ENCODE peak calls at places on chromosomes 13 and 19, in five cellular contexts. X is body of pancreas, F is AG09309, K is fibroblast of mammary gland, S is heart right ventricle. W is an unnamed sample.

GRCh38 chr13:66305960-66306617 is 924.0 kb downstream of the PCDH9 start:
- DNase-seq in S (no peak), K (no peak), F (no peak), X (no peak), W (no peak)

GRCh38 chr13:106534844-106535551 is 464 bp downstream of the EFNB2 start:
- DNase-seq in F (no peak), K (peak), X (peak), S (peak), W (no peak)

GRCh38 chr19:38264486-38265212 is at the start of gene SPINT2:
- DNase-seq in K (no peak), F (no peak), S (peak), X (peak), W (no peak)

GRCh38 chr19:55620410-55620809 is 4.0 kb downstream of the ZNF784 start:
- DNase-seq in F (no peak), S (no peak), X (no peak), K (no peak), W (no peak)

GRCh38 chr19:5696196-5697021 is 6.3 kb downstream of the RPL36 start:
- DNase-seq in F (no peak), S (no peak), K (no peak), X (no peak), W (no peak)

GRCh38 chr13:113897161-113897560 is 33.3 kb upstream of the GAS6 start:
- DNase-seq in K (peak), F (peak), X (no peak), S (no peak), W (peak)

GRCh38 chr19:16216744-16217670 is 19.3 kb downstream of the AP1M1 start:
- DNase-seq in S (no peak), X (no peak), K (no peak), F (no peak), W (no peak)

GRCh38 chr19:7288131-7288530 is 6.1 kb downstream of the INSR start:
- DNase-seq in F (no peak), S (no peak), X (no peak), K (no peak), W (no peak)

GRCh38 chr13:107545946-107546502 is 669.3 kb downstream of the LIG4 start:
- DNase-seq in F (no peak), K (no peak), S (no peak), X (no peak), W (no peak)

GRCh38 chr19:3323704-3324103 is 42.7 kb upstream of the NFIC start:
- DNase-seq in K (no peak), X (no peak), F (no peak), S (no peak), W (no peak)

GRCh38 chr19:46600393-46601317 is 475 bp upstream of the CALM3 start:
- DNase-seq in K (peak), S (peak), F (peak), X (peak), W (peak)

GRCh38 chr19:43486412-43486811 is 18.1 kb downstream of the PHLDB3 start:
- DNase-seq in F (no peak), K (no peak), X (no peak), S (no peak), W (no peak)

GRCh38 chr19:54011507-54012211 is 20.2 kb downstream of the CACNG6 start:
- DNase-seq in X (no peak), K (no peak), S (no peak), F (no peak), W (no peak)

GRCh38 chr19:9597027-9597426 is 12.7 kb upstream of the ZNF121 start:
- DNase-seq in S (no peak), K (peak), F (peak), X (no peak), W (peak)

GRCh38 chr19:28961772-28962500 is 251.0 kb downstream of the UQCRFS1 start:
- DNase-seq in S (no peak), X (no peak), F (peak), K (peak), W (peak)

GRCh38 chr19:39416626-39417120 is 4.2 kb downstream of the PLEKHG2 start:
- DNase-seq in S (no peak), F (no peak), K (no peak), X (no peak), W (no peak)

GRCh38 chr13:62626771-62627170 is 1211.1 kb upstream of the PCDH20 start:
- DNase-seq in S (no peak), F (no peak), X (no peak), K (no peak), W (no peak)

GRCh38 chr13:77733674-77734073 is 36.2 kb downstream of the SLAIN1 start:
- DNase-seq in X (no peak), K (no peak), S (no peak), F (no peak), W (no peak)

GRCh38 chr19:53881482-53882390 is at the start of gene PRKCG:
- DNase-seq in X (peak), K (no peak), S (peak), F (no peak), W (no peak)

GRCh38 chr13:22915442-22916082 is 265.2 kb upstream of the SGCG start:
- DNase-seq in X (peak), S (peak), F (no peak), K (peak), W (no peak)

GRCh38 chr13:73754727-73755292 is 379.4 kb downstream of the KLF12 start:
- DNase-seq in F (peak), S (no peak), X (peak), K (peak), W (no peak)

GRCh38 chr19:49546825-49547565 is 19.2 kb downstream of the RCN3 start:
- DNase-seq in K (peak), X (peak), S (no peak), F (peak), W (no peak)

GRCh38 chr19:10874019-10874418 is 2.7 kb downstream of the CARM1 start:
- DNase-seq in S (no peak), K (no peak), X (no peak), F (no peak), W (no peak)

GRCh38 chr13:29767006-29767405 is 83.4 kb downstream of the UBL3 start:
- DNase-seq in K (no peak), X (no peak), S (no peak), F (no peak), W (no peak)

GRCh38 chr19:52991484-52991883 is 22.2 kb upstream of the ERVV-1 start:
- DNase-seq in S (no peak), K (peak), F (peak), X (no peak), W (no peak)

GRCh38 chr19:927044-927706 is 1.3 kb downstream of the ARID3A start:
- DNase-seq in K (peak), X (peak), S (peak), F (no peak), W (no peak)
- H3K4me3 ChIP-seq in K (peak), X (peak), S (peak), F (peak), W (peak)

GRCh38 chr13:110714798-110715394 is 1.4 kb downstream of the ING1 start:
- DNase-seq in K (peak), X (peak), F (no peak), S (peak), W (no peak)
- TF ChIP-seq CTCF in K (peak), X (no peak), F (peak), S (no peak), W (no peak)

GRCh38 chr13:94967183-94968039 is 255.1 kb upstream of the SOX21 start:
- DNase-seq in X (peak), S (no peak), K (no peak), F (no peak), W (no peak)
- H3K4me3 ChIP-seq in X (no peak), S (peak), K (no peak), F (peak), W (peak)

DNA sequence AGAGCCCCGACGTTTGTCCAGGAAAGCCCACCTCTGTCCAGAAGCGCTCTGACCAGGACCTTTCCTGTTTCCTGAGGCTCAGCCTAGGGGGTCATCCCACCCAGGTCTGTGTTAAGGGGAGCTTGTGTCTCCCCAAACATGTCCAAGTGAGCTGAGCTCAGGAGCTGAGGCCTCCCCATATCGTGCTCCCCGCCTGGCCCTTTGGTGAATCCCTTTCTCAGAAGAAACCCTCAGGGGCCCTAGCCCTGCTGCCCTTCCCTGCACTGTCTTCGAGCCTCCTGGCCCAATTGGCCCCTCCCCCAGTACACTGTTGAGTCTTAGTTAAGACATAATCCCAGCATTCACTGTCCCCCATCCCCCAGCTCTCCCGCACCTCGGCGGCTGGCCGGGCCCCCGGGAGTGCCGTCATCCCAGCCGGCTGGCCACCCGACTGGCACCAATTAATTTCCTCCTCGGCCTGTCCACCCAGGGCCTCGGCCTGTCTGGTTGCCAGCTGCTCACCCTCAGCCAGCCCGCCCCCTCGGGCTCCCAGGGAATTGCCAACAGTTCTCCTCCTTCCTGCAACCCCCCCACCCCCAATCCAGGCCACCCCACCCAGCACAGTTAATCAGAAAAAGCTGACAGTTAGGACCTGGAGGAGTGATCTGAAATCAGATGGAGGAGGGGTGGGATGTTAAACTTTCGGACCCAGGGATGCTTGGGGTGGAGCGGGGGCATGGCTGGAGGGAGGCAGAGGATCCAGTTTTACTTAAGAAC is 13.6 kb downstream of the IER2 start:
- DNase-seq in K (peak), F (no peak), S (peak), X (peak), W (no peak)
- TF ChIP-seq CTCF in K (no peak), F (no peak), S (no peak), X (no peak), W (no peak)

GRCh38 chr13:86446311-86446710 is 647.1 kb upstream of the SLITRK6 start:
- DNase-seq in X (no peak), F (no peak), K (peak), S (no peak), W (no peak)

GRCh38 chr13:86447479-86447878 is 648.3 kb upstream of the SLITRK6 start:
- DNase-seq in K (no peak), F (no peak), S (no peak), X (no peak), W (no peak)

DNA sequence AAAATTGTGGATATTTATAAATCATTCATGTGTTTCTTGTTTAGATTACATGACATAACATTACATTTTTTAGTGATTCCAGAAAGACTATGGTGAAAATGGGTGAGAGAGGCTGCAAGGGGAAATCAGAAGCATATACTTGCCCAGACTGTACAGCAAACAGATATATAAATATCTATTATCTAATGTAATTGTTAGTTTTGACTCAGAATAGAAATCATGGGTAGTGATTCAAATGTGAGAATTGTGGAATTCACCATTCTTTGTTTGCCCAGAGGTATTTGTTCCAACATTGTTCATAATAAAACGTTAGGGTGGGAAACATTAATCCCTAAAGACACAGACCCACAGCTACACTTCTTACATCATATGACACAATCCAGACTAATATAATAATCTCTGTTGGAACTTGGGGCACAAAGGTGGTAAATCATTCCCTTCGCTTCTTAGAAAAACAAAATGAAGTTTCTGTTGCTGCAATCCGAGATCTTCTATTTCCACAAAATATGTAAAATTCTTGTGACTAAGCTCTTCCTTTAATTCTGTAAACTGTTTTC is 646.4 kb upstream of the SLITRK6 start:
- DNase-seq in K (no peak), F (no peak), S (no peak), X (no peak), W (no peak)
- H3K4me3 ChIP-seq in K (no peak), F (no peak), S (no peak), X (no peak), W (no peak)

GRCh38 chr13:70297219-70297618 is 189.0 kb upstream of the KLHL1 start:
- DNase-seq in S (no peak), X (no peak), F (no peak), K (no peak), W (no peak)
- TF ChIP-seq CTCF in S (no peak), X (no peak), F (no peak), K (no peak), W (no peak)

GRCh38 chr13:49936943-49937273 is 768 bp upstream of the SPRYD7 start:
- DNase-seq in F (no peak), K (no peak), X (no peak), S (peak), W (no peak)

GRCh38 chr13:49938274-49938673 is 2.1 kb upstream of the SPRYD7 start:
- DNase-seq in X (peak), S (no peak), F (no peak), K (no peak), W (no peak)

GRCh38 chr13:49936085-49936942 is at the start of gene SPRYD7:
- DNase-seq in X (peak), F (peak), K (peak), S (peak), W (peak)

GRCh38 chr13:49935171-49936084 is 712 bp downstream of the SPRYD7 start:
- DNase-seq in X (peak), F (no peak), K (peak), S (no peak), W (no peak)

GRCh38 chr13:49938921-49939320 is 2.8 kb upstream of the SPRYD7 start:
- DNase-seq in X (peak), S (no peak), K (no peak), F (no peak), W (no peak)
- H3K4me3 ChIP-seq in X (no peak), S (no peak), K (no peak), F (no peak), W (no peak)

GRCh38 chr13:79406597-79406908 is 498 bp upstream of the RBM26 start:
- DNase-seq in K (no peak), F (no peak), S (no peak), X (no peak), W (no peak)
- TF ChIP-seq CTCF in K (no peak), F (no peak), S (no peak), X (no peak), W (no peak)

DNA sequence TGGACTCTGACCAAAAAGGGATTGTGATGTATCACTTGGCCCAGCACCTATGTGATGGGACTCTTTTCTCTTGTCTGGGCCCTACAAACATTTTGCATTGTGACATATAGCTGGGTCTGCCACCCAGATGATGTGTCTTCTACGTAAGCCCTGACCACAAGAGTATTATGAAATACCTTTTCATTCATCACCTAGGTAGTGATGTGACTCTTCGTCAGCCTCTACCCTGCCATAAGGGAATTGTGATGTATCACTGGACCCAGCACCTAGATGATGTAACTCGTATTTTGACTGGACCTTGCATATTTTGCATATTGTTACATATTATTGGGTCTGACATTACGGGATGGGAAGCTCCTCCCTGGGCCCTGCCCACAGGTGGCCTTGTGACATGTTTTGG is 29.7 kb upstream of the ZNF681 start:
- DNase-seq in X (no peak), K (no peak), F (no peak), S (no peak), W (no peak)
- H3K4me3 ChIP-seq in X (no peak), K (no peak), F (no peak), S (no peak), W (no peak)

GRCh38 chr13:20074956-20075355 is 85.9 kb downstream of the GJA3 start:
- DNase-seq in K (no peak), S (no peak), F (no peak), X (no peak), W (no peak)

DNA sequence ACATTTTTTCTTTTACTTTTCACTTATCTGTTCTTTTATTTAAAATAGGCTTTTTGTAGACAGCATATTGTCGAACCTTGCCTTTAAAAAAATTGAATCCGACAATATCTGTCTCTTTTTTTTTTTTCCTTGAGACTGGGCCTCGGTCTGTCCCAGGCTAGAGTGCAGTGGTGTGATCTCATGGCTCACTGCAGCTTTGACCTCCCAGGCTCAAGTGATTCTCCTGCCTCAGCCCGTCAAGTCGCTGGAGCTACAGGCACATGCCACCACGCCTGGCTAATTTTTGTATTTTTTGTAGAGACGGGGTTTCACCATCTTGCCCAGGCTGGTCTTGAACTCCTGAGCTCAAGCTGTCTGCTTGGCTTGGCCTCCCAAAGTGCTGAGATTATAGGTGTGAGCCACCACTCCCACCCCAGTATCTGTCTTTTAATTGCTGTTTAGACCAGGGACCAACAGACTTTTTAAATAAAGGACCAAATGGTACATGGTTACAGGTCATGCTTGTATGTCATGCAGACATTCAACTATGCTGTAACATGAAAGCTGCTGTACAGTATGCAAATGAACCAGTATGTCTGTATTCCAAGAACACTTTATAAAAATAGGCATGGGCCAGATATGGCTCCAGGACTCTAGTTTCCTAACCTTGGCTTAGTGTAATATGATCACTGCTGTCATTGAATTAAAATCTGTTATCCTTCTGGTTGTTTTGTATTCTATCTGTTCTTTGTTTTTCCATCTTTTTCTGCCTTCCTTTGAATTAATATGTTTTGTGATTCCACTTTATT is 80.3 kb downstream of the GJA3 start:
- DNase-seq in K (no peak), F (no peak), X (no peak), S (no peak), W (no peak)
- TF ChIP-seq CTCF in K (no peak), F (no peak), X (no peak), S (no peak), W (no peak)